ENCODE peak calls at places on chromosomes 5 and 9, in seven cellular contexts. A, V, U, Y, R, D and H are unnamed samples.

GRCh38 chr9:114216081-114216480 is 60.7 kb downstream of the COL27A1 start:
- DNase-seq in A (peak), V (peak), U (no peak), Y (peak), R (no peak), D (no peak), H (no peak)

GRCh38 chr5:45060686-45061085 is 251.9 kb downstream of the MRPS30 start:
- DNase-seq in A (no peak), V (no peak), U (no peak), Y (no peak), R (no peak), D (no peak), H (no peak)

GRCh38 chr5:43608406-43608805 is 5.4 kb downstream of the NNT start:
- DNase-seq in A (no peak), V (no peak), U (no peak), Y (no peak), R (no peak), D (no peak), H (no peak)

GRCh38 chr9:105264380-105264779 is 19.9 kb downstream of the SLC44A1 start:
- DNase-seq in A (peak), V (no peak), U (peak), Y (no peak), R (no peak), D (no peak), H (no peak)

GRCh38 chr5:96844476-96844990 is 31.8 kb upstream of the ERAP2 start:
- DNase-seq in A (no peak), V (peak), U (peak), Y (peak), R (no peak), D (no peak), H (no peak)

GRCh38 chr9:99634185-99634584 is 187.5 kb upstream of the NR4A3 start:
- DNase-seq in A (no peak), V (peak), U (no peak), Y (peak), R (no peak), D (no peak), H (peak)

GRCh38 chr5:40572947-40573346 is 106.8 kb upstream of the PTGER4 start:
- DNase-seq in A (peak), V (peak), U (no peak), Y (peak), R (no peak), D (no peak), H (no peak)

GRCh38 chr9:6198251-6198650 is 17.4 kb upstream of the IL33 start:
- DNase-seq in A (no peak), V (no peak), U (no peak), Y (no peak), R (no peak), D (no peak), H (no peak)

GRCh38 chr9:16704489-16705111 is 165.9 kb downstream of the BNC2 start:
- DNase-seq in A (peak), V (peak), U (no peak), Y (peak), R (no peak), D (no peak), H (no peak)

GRCh38 chr9:89994988-89995613 is 390.3 kb downstream of the GADD45G start:
- DNase-seq in A (no peak), V (no peak), U (no peak), Y (no peak), R (no peak), D (no peak), H (no peak)

GRCh38 chr9:100352201-100352726 is 478 bp downstream of the TEX10 start:
- DNase-seq in A (peak), V (peak), U (peak), Y (peak), R (peak), D (peak), H (no peak)